ENCODE peak calls at places on chromosome 15, in four cellular contexts. One of them, this sample, is unnamed.

GRCh38 chr15:34318277-34319079 is 19.1 kb downstream of the SLC12A6 start:
- DNase-seq in mesothelial cell of epicardium: no peak
- DNase-seq in esophagus squamous epithelium: no peak
- DNase-seq in tibial artery: peak
- DNase-seq in this sample: peak

GRCh38 chr15:49558924-49559323 is 61.7 kb downstream of the FAM227B start:
- DNase-seq in mesothelial cell of epicardium: no peak
- DNase-seq in esophagus squamous epithelium: no peak
- DNase-seq in tibial artery: no peak
- DNase-seq in this sample: no peak

GRCh38 chr15:65310431-65311137 is 6.1 kb downstream of the RNU5B-1 start:
- DNase-seq in mesothelial cell of epicardium: no peak
- DNase-seq in tibial artery: no peak
- DNase-seq in esophagus squamous epithelium: no peak
- DNase-seq in this sample: no peak

GRCh38 chr15:42547926-42548257 is 701 bp downstream of the LRRC57 start:
- DNase-seq in mesothelial cell of epicardium: no peak
- DNase-seq in esophagus squamous epithelium: no peak
- DNase-seq in tibial artery: no peak
- DNase-seq in this sample: no peak

GRCh38 chr15:63176302-63176701 is 13.1 kb upstream of the RAB8B start:
- DNase-seq in esophagus squamous epithelium: no peak
- DNase-seq in tibial artery: no peak
- DNase-seq in mesothelial cell of epicardium: no peak
- DNase-seq in this sample: no peak

GRCh38 chr15:33296856-33297255 is 13.9 kb upstream of the RYR3 start:
- DNase-seq in mesothelial cell of epicardium: no peak
- DNase-seq in esophagus squamous epithelium: no peak
- DNase-seq in tibial artery: no peak
- DNase-seq in this sample: no peak

GRCh38 chr15:39172380-39173281 is 408.2 kb upstream of the THBS1 start:
- DNase-seq in mesothelial cell of epicardium: no peak
- DNase-seq in esophagus squamous epithelium: no peak
- DNase-seq in tibial artery: no peak
- DNase-seq in this sample: no peak

GRCh38 chr15:73564255-73564654 is 68.9 kb downstream of the NPTN start:
- DNase-seq in tibial artery: no peak
- DNase-seq in esophagus squamous epithelium: no peak
- DNase-seq in mesothelial cell of epicardium: no peak
- DNase-seq in this sample: no peak

GRCh38 chr15:47750030-47750739 is 32.9 kb downstream of the SEMA6D start:
- DNase-seq in tibial artery: no peak
- DNase-seq in esophagus squamous epithelium: no peak
- DNase-seq in mesothelial cell of epicardium: no peak
- DNase-seq in this sample: no peak

GRCh38 chr15:95932676-95933075 is 397.8 kb upstream of the NR2F2 start:
- DNase-seq in esophagus squamous epithelium: no peak
- DNase-seq in tibial artery: no peak
- DNase-seq in mesothelial cell of epicardium: no peak
- DNase-seq in this sample: no peak

GRCh38 chr15:85329561-85330421 is 50.6 kb upstream of the AKAP13 start:
- DNase-seq in esophagus squamous epithelium: no peak
- DNase-seq in tibial artery: peak
- DNase-seq in mesothelial cell of epicardium: no peak
- DNase-seq in this sample: peak

GRCh38 chr15:94455297-94455696 is 223.9 kb downstream of the MCTP2 start:
- DNase-seq in esophagus squamous epithelium: no peak
- DNase-seq in mesothelial cell of epicardium: no peak
- DNase-seq in tibial artery: no peak
- DNase-seq in this sample: no peak

GRCh38 chr15:76954744-76955143 is 23.2 kb downstream of the RCN2 start:
- DNase-seq in mesothelial cell of epicardium: no peak
- DNase-seq in esophagus squamous epithelium: no peak
- DNase-seq in tibial artery: no peak
- DNase-seq in this sample: no peak

DNA sequence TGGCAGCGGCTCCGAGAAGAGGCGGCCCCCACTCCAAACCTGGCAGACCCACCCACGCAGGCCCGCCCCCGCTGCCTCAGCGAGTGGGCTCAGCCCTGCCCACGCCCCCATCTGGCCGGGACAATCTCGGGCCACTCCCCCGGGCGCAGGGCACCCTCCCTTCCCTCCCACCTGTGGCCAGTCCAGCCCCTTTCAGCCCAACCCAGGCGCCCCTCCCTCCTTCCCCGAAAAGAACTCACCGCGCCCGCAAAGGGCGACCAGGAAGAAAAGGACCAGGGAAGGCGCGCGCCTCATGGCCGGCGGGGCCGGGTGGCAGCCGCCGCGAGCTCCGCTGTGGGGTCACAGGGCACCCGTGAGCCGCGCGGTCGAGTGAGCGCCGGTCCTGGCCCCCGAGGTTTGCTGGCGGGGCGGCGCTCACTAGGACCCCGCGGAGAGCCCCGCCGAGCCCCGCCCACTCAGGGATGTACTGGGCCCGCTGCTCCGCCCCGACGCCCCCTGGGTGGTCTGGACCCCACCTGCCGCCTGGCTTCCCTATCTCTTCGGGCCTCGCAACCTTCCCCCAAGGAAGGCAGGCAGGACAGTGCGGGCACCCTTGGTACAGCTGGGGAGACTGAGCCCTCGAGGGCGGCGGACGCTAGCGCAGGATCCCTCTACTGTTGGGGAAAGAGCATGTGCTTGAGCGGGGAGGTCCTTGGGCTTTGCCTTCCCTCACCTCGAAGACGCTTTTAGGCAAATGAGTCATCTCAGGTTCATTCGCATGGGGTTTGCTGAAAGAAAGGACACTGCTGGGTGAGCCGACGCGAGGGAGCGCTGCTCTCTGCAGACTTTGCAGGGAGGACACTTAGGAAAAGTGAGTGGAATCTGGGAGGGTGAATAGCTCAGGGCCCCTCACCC is at the start of gene CHRNB4:
- DNase-seq in tibial artery: no peak
- DNase-seq in esophagus squamous epithelium: no peak
- DNase-seq in mesothelial cell of epicardium: peak
- DNase-seq in this sample: peak
- TF ChIP-seq CTCF in tibial artery: no peak
- TF ChIP-seq CTCF in esophagus squamous epithelium: no peak
- TF ChIP-seq CTCF in mesothelial cell of epicardium: no peak
- TF ChIP-seq CTCF in this sample: no peak

DNA sequence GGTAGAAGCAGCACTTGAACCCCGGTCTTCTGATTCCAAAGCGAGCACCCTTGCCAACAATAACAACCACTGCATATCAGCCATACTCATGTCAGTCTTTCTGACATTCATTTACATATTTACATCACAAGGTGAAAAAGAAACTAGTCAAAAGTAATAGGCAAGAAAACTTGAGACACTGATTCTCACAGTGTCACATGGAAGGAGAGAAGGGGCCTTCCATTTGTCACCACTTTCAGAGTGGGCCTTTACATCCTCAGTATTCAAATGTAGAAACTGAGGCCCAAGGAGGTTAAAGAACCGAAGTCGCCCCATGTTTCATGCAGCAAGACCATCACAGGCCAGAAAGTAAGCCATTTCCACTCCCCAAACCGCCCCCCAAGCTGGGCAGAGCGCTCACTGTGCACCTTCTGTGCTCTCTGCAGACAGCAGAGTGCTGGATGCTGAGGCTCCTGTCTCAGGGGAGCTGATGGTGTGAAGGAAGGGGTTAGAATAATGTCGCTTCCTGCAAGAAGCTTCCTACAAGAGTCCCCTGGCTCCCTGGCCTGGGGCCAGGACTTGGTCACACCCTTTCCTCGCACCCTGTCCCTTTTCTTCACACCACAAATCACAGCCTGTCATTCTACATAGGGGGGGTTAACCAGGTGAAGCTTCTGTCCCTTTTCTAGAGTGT is 260.1 kb downstream of the UACA start:
- DNase-seq in mesothelial cell of epicardium: no peak
- DNase-seq in esophagus squamous epithelium: no peak
- DNase-seq in tibial artery: no peak
- DNase-seq in this sample: peak
- TF ChIP-seq CTCF in mesothelial cell of epicardium: no peak
- TF ChIP-seq CTCF in esophagus squamous epithelium: no peak
- TF ChIP-seq CTCF in tibial artery: no peak
- TF ChIP-seq CTCF in this sample: no peak

GRCh38 chr15:37791693-37792092 is 142.7 kb upstream of the TMCO5A start:
- DNase-seq in esophagus squamous epithelium: no peak
- DNase-seq in tibial artery: no peak
- DNase-seq in mesothelial cell of epicardium: no peak
- DNase-seq in this sample: no peak

GRCh38 chr15:37788330-37788729 is 146.1 kb upstream of the TMCO5A start:
- DNase-seq in esophagus squamous epithelium: no peak
- DNase-seq in mesothelial cell of epicardium: no peak
- DNase-seq in tibial artery: no peak
- DNase-seq in this sample: no peak

GRCh38 chr15:37788767-37789391 is 145.6 kb upstream of the TMCO5A start:
- DNase-seq in esophagus squamous epithelium: no peak
- DNase-seq in mesothelial cell of epicardium: no peak
- DNase-seq in tibial artery: no peak
- DNase-seq in this sample: no peak

GRCh38 chr15:37789392-37789776 is 145.1 kb upstream of the TMCO5A start:
- DNase-seq in esophagus squamous epithelium: no peak
- DNase-seq in mesothelial cell of epicardium: no peak
- DNase-seq in tibial artery: no peak
- DNase-seq in this sample: no peak

DNA sequence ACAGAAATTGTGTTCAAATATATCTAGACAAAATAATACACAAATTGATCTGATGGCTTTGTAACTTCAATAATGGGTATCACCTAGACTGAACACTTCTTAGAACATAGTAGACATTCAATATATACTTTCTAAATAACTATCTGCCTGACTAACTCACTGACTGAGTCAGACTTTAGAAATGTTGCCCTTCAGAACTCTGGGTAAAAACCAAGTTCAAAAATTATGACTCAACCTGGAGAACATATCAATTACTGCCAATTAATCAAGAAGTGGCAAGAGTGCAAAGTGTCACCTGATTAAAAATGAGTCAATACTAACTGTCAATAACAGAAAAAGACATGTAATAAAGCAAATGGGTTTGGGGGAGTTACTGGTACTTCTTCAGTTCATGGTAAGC is 144.6 kb upstream of the TMCO5A start:
- DNase-seq in mesothelial cell of epicardium: no peak
- DNase-seq in tibial artery: no peak
- DNase-seq in esophagus squamous epithelium: no peak
- DNase-seq in this sample: no peak
- TF ChIP-seq CTCF in mesothelial cell of epicardium: no peak
- TF ChIP-seq CTCF in tibial artery: no peak
- TF ChIP-seq CTCF in esophagus squamous epithelium: no peak
- TF ChIP-seq CTCF in this sample: no peak

DNA sequence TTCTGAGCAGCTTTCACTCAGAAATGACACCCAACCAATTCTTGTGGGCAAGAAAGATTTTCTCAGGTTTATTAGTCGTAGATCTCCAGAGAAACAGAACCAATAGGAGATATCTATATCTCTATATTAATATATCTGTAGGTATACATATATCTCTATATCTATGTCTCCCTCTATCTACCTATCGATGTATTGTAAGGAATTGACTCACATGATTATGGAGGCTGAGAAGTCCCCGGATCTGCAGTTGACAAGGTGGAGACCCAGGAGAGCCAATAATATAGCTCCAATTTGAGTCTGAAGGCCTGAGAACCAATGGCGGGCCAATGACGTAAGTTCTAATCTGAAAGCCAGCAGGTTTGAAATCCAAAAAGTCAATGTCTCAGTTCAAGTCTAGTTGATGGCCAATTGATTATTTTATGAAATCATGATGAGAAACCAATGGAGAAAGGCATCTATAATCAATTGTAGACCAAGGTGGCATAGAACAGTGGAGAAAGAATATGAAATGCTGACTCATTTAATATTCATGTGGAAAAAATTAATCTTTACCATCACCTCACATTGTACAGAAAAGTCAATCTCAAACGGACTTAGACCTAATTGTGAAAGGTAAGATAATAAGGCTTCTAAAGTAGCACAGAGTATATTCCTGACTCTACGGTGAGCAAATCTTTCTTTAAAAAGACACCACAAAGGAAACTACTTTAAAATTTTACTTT is 65.6 kb upstream of the CHRNA7 start:
- DNase-seq in esophagus squamous epithelium: no peak
- DNase-seq in tibial artery: no peak
- DNase-seq in mesothelial cell of epicardium: no peak
- DNase-seq in this sample: no peak
- TF ChIP-seq CTCF in esophagus squamous epithelium: no peak
- TF ChIP-seq CTCF in tibial artery: no peak
- TF ChIP-seq CTCF in mesothelial cell of epicardium: no peak
- TF ChIP-seq CTCF in this sample: no peak

DNA sequence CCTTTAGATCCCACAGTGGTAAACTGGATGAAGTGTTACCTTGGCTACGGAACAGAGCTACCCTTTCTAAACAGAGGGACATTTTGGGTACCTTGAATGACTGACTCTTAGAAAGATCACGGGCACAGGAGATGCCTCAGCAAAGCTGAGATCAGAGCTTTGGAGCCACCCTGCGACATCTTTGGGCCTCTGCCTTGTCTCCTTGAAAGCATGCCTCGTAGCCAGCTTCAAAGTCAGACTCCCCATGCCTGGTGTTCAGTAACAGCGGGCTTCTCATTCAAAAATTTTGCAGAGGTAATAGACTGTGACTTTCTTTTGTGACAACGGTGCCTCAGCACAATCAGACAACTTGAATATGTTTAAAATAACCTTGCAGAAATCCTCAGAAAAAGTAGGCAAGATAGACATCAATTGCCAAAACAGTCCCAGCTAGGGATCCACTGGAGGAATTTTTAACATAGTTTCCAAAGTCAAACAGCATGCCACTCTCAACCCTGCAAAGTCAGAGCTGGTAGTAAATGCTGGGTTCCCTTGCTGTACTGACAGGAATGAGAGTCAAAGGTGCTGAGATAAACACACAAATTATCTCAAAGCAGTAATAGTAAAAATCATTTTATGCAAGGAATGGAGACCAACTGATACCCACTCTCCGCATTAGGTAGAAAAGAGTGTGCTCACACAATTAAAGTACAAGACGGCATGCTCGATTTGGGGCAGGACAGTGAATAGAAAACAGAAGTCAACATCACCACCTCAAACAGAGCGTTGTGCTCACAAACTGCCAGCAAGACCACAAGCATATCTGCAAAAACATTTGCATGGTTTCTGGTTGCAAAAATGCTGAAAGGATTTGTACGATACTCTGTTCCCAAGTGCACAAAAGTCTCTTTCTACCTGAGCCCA is 82.1 kb downstream of the MYO1E start:
- DNase-seq in mesothelial cell of epicardium: no peak
- DNase-seq in esophagus squamous epithelium: no peak
- DNase-seq in tibial artery: no peak
- DNase-seq in this sample: peak
- TF ChIP-seq CTCF in mesothelial cell of epicardium: no peak
- TF ChIP-seq CTCF in esophagus squamous epithelium: no peak
- TF ChIP-seq CTCF in tibial artery: no peak
- TF ChIP-seq CTCF in this sample: no peak

This sample was measured in GM13976.